ENCODE peak calls at places on chromosomes 11 and 22, in four cellular contexts. J is lower lobe of right lung; Q is CD8-positive, alpha-beta T cell; E is cardiac muscle cell. N is an unnamed sample. For H3K36me3 and H3K9me3, the result is how much of the 10 kb centered on the place peaks cover.

GRCh38 chr11:65822760-65823528 is 10.8 kb upstream of the SNX32 start:
- DNase-seq in Q (no peak), J (peak), E (no peak), N (no peak)

GRCh38 chr11:16959528-16960100 is 54.6 kb downstream of the PLEKHA7 start:
- DNase-seq in E (no peak), Q (no peak), J (no peak), N (no peak)

GRCh38 chr11:110098645-110099044 is 5.5 kb downstream of the ZC3H12C start:
- DNase-seq in Q (no peak), J (no peak), E (no peak), N (no peak)

GRCh38 chr11:86222081-86222480 is 22.5 kb upstream of the EED start:
- DNase-seq in Q (no peak), E (peak), J (no peak), N (no peak)

GRCh38 chr11:77088236-77089003 is 14.2 kb upstream of the OMP start:
- DNase-seq in E (no peak), Q (no peak), J (peak), N (no peak)

GRCh38 chr11:108135845-108136599 is 14.7 kb downstream of the ACAT1 start:
- DNase-seq in J (no peak), Q (no peak), E (peak), N (no peak)

GRCh38 chr11:27216268-27217149 is 146.5 kb downstream of the CCDC34 start:
- DNase-seq in Q (no peak), E (peak), J (peak), N (peak)

GRCh38 chr11:2097356-2097997 is 41.7 kb downstream of the IGF2 start:
- DNase-seq in J (peak), E (peak), Q (no peak), N (no peak)

GRCh38 chr11:17221968-17222367 is 14.2 kb upstream of the PIK3C2A start:
- DNase-seq in Q (no peak), J (no peak), E (peak), N (no peak)

DNA sequence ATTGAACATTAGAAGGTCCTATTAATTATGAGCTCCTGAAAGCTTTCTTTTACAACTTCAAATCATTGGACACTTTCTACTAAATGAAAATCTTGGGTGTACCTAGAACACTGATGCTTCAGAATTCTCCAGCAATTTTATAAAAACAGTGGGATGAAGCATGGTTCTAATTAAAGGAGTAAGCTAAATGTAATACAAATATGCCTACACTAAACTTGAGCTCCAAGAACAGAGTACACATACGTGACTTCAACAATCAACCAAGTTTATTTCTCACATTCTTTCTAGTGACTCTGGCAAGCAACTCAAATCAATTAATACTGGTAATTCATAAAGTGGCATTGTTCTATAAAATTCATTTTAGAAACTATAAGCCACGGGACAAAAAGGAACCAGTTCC is 55.5 kb downstream of the PITPNB start:
- DNase-seq in E (no peak), J (no peak), Q (no peak), N (no peak)
- H3K36me3 ChIP-seq in E (under half), J (under half), Q (under half), N (under half)

DNA sequence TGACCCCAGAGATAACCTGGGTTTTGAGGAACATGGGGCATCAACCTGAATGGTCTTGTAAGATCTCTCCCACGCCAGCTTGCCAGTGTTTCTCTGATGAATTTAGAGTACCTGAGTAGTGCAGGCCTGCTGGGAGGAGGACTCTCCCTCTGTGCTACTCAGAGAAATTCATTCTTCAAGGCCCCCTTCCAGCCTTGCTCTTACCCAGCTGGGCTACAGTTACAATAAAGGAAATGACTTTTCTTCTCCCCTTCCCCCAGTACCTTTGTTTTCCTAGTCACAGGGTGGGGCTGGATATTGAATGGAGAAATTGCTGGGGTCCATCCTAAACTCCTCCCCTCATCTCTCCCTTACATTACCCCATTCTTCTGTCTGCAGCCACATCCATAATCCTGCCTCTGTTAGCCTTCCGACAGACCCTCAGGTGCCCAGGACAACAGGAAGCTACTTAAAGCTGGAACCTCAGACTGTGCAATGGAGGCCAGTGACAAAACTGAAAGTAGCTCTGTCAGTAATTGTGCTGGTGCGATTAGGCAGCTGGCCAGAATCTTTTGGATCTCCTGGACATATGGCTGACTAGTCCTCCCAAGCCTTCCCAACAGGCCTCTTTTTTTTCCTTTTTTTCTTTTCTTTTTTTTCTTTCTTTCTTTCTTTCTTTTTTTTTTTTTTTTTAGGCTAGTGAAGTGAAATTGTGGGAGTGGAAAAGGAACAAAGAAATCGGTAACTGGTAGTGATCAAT is 17.5 kb downstream of the LIMK2 start:
- DNase-seq in J (no peak), Q (no peak), E (peak), N (peak)
- H3K4me3 ChIP-seq in J (peak), Q (no peak), E (no peak), N (no peak)

GRCh38 chr11:55571828-55572227 is at the start of gene OR4C16:
- DNase-seq in E (no peak), J (no peak), Q (no peak), N (no peak)

GRCh38 chr11:55572548-55572947 is 620 bp downstream of the OR4C16 start:
- DNase-seq in E (no peak), Q (no peak), J (no peak), N (no peak)
- H3K9me3 ChIP-seq in E (under half), Q (under half), J (under half), N (under half)

GRCh38 chr11:95085117-95085825 is 4.4 kb upstream of the ENDOD1 start:
- DNase-seq in E (no peak), J (no peak), Q (no peak), N (no peak)
- H3K36me3 ChIP-seq in E (under half), J (under half), Q (under half), N (under half)

GRCh38 chr11:123110397-123110796 is 48.5 kb upstream of the HSPA8 start:
- DNase-seq in J (no peak), E (no peak), Q (no peak), N (no peak)
- H3K4me3 ChIP-seq in J (no peak), E (no peak), Q (no peak), N (no peak)

DNA sequence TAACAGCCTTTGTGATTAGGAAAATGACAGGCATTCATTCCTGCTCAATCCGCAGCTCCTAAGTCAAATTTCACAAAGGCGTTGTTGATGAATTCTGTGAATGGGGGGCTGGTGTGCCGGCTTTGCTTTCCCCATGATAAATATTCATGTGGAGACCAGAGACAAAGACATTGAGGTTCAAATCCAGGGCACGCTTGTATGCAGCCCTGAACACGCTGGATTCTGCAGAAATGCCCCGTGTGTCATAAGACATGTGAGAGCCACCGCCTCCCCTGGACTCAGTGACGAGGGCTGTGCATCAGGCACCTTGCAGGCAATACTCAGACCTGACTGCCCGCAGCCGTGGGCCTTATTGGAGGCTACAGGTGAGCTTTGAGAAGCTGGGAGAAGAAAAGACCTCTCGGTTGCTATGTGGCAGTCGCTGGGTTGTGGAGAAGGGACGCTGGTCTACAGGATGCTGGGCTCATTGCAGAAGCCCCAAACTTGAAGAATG is 906.2 kb downstream of the BRD1 start:
- DNase-seq in E (no peak), Q (peak), J (no peak), N (no peak)
- H3K9me3 ChIP-seq in E (under half), Q (under half), J (under half), N (under half)

DNA sequence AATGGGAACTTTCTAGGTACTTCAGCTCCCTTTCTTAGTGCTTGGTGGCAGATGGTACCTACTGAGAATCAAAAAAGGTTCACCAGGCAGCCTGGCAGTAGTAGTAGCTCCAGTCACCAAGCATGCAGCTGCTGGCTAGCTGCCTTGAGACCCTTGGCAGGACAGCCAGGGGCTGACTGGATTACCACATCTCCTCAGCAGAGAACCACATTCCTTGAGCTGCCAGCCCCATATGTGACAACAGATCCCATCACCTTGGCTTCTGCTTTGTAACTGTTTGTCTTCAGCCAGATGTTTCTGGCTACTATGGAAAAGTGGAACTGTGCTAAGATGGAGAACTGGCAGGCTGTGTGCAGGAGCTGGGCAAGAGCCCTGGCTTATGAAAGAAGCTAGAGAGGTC is 39.6 kb upstream of the CHRM4 start:
- DNase-seq in Q (no peak), J (no peak), E (no peak), N (no peak)
- H3K36me3 ChIP-seq in Q (under half), J (half or more), E (under half), N (under half)

GRCh38 chr22:42613869-42614268 is 814 bp downstream of the POLDIP3 start:
- DNase-seq in J (no peak), Q (peak), E (peak), N (no peak)
- H3K4me3 ChIP-seq in J (peak), Q (peak), E (peak), N (peak)

DNA sequence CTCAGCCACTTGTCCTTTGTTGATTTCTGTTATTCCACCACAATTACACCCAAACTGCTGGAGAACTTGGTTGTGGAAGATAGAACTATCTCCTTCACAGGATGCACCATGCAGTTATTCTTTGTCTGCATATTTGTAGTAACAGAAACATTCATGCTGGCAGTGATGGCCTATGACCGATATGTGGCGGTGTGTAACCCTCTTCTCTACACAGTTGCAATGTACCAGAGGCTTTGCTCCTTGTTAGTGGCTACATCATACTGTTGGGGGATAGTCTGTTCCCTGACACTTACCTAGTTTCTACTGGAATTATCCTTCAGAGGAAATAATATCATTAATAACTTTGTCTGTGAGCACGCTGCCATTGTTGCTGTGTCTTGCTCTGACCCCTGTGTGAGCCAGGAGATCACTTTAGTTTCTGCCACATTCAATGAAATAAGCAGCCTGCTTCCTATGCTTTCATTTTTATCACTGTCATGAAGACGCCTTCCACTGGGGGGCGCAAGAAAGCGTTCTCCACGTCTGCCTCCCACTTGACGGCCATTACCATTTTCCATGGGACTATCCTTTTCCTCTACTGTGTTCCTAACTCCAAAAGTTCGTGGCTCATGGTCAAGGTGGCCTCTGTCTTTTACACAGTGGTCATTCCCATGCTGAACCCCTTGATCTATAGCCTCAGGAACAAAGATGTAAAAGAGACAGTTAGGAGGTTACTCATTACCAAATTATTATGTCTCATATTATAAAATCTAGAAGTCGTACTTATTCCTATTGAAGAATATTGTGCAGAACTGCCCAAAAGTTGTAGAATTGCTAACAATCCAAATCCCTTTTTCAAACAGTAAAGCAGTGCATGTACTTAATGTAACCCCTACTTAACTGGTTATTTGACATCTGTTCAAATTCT is 53.2 kb downstream of the OR4C6 start:
- DNase-seq in Q (no peak), E (no peak), J (no peak), N (peak)
- H3K9me3 ChIP-seq in Q (under half), E (under half), J (under half), N (under half)

N was measured in WERI-Rb-1.